ENCODE peak calls at places on chromosomes 6 and 20, in five cellular contexts. S, U, V, E and A are unnamed samples.

GRCh38 chr6:108163267-108163643 is 2.6 kb upstream of the NR2E1 start:
- DNase-seq in S (no peak), U (no peak), V (no peak), E (no peak), A (peak; percentile 31)

GRCh38 chr20:61881416-61881815 is 184.3 kb downstream of the TAF4 start:
- DNase-seq in S (no peak), U (no peak), V (peak; percentile 62), E (no peak), A (no peak)

GRCh38 chr6:137033828-137034227 is 10.9 kb downstream of the IL20RA start:
- DNase-seq in S (no peak), U (no peak), V (no peak), E (no peak), A (peak; percentile 87)

GRCh38 chr20:48294196-48294595 is 508.9 kb upstream of the SULF2 start:
- DNase-seq in S (no peak), U (no peak), V (no peak), E (no peak), A (no peak)

GRCh38 chr6:166627875-166628849 is 1.1 kb upstream of the RPS6KA2 start:
- DNase-seq in S (peak; percentile 54), U (peak; percentile 90), V (peak; percentile 88), E (peak; percentile 54), A (peak; percentile 57)

GRCh38 chr6:30265166-30265565 is 52.0 kb upstream of the TRIM26 start:
- DNase-seq in S (no peak), U (no peak), V (no peak), E (no peak), A (no peak)

GRCh38 chr20:44402391-44403193 is 47.1 kb downstream of the HNF4A start:
- DNase-seq in S (no peak), U (no peak), V (peak; percentile 62), E (no peak), A (no peak)

GRCh38 chr20:3781153-3781910 is at the start of gene SPEF1:
- DNase-seq in S (peak; percentile 67), U (peak; percentile 77), V (peak; percentile 77), E (no peak), A (peak; percentile 64)

GRCh38 chr6:111677186-111677990 is 71.7 kb upstream of the TRAF3IP2 start:
- DNase-seq in S (no peak), U (no peak), V (no peak), E (no peak), A (no peak)

GRCh38 chr6:130409394-130410095 is 43.7 kb downstream of the TMEM200A start:
- DNase-seq in S (no peak), U (no peak), V (no peak), E (no peak), A (no peak)

GRCh38 chr6:327538-328183 is 35.4 kb downstream of the DUSP22 start:
- DNase-seq in S (no peak), U (no peak), V (no peak), E (no peak), A (no peak)

GRCh38 chr20:44115762-44116644 is 71.0 kb downstream of the JPH2 start:
- DNase-seq in S (no peak), U (no peak), V (no peak), E (no peak), A (no peak)

GRCh38 chr6:22467645-22468044 is 101.7 kb upstream of the HDGFL1 start:
- DNase-seq in S (no peak), U (no peak), V (no peak), E (no peak), A (no peak)

GRCh38 chr20:10666221-10667076 is 7.3 kb downstream of the JAG1 start:
- DNase-seq in S (no peak), U (no peak), V (no peak), E (no peak), A (no peak)

GRCh38 chr20:9597547-9597946 is 83.2 kb downstream of the LAMP5 start:
- DNase-seq in S (no peak), U (no peak), V (no peak), E (no peak), A (no peak)

GRCh38 chr20:34074101-34074760 is 37.8 kb downstream of the EIF2S2 start:
- DNase-seq in S (no peak), U (no peak), V (no peak), E (no peak), A (peak; percentile 70)

GRCh38 chr6:31702421-31702818 is 704 bp downstream of the ABHD16A start:
- DNase-seq in S (no peak), U (no peak), V (no peak), E (no peak), A (peak; percentile 49)

GRCh38 chr20:11755071-11755881 is 162.4 kb upstream of the BTBD3 start:
- DNase-seq in S (no peak), U (no peak), V (no peak), E (no peak), A (no peak)

GRCh38 chr6:7538484-7538883 is 3.0 kb upstream of the DSP start:
- DNase-seq in S (no peak), U (no peak), V (no peak), E (no peak), A (no peak)

GRCh38 chr20:47016068-47016664 is 121.5 kb downstream of the EYA2 start:
- DNase-seq in S (no peak), U (no peak), V (no peak), E (no peak), A (no peak)

GRCh38 chr20:7272512-7272911 is 505.0 kb downstream of the BMP2 start:
- DNase-seq in S (no peak), U (no peak), V (no peak), E (no peak), A (no peak)

GRCh38 chr6:151263967-151264366 is 24.2 kb downstream of the AKAP12 start:
- DNase-seq in S (no peak), U (no peak), V (no peak), E (no peak), A (no peak)

GRCh38 chr6:170444056-170444505 is 109.0 kb downstream of the PSMB1 start:
- DNase-seq in S (no peak), U (no peak), V (no peak), E (no peak), A (no peak)

GRCh38 chr6:45830441-45831139 is 185.1 kb downstream of the CLIC5 start:
- DNase-seq in S (no peak), U (no peak), V (no peak), E (no peak), A (peak; percentile 83)

GRCh38 chr6:123953920-123954319 is 150.3 kb downstream of the NKAIN2 start:
- DNase-seq in S (no peak), U (no peak), V (no peak), E (no peak), A (no peak)

GRCh38 chr6:90940812-90941481 is 354.1 kb upstream of the MAP3K7 start:
- DNase-seq in S (no peak), U (no peak), V (no peak), E (no peak), A (no peak)

GRCh38 chr20:45097485-45098095 is 3.3 kb downstream of the KCNS1 start:
- DNase-seq in S (no peak), U (no peak), V (no peak), E (no peak), A (peak; percentile 74)

GRCh38 chr6:82874867-82875266 is 190.8 kb downstream of the UBE3D start:
- DNase-seq in S (no peak), U (no peak), V (no peak), E (no peak), A (no peak)

GRCh38 chr6:82877213-82878195 is 188.1 kb downstream of the UBE3D start:
- DNase-seq in S (no peak), U (no peak), V (no peak), E (no peak), A (no peak)

GRCh38 chr6:82872092-82872635 is 193.5 kb downstream of the UBE3D start:
- DNase-seq in S (no peak), U (no peak), V (no peak), E (no peak), A (no peak)

GRCh38 chr6:82878812-82879211 is 186.8 kb downstream of the UBE3D start:
- DNase-seq in S (no peak), U (no peak), V (no peak), E (no peak), A (no peak)

GRCh38 chr6:82875573-82876185 is 190.0 kb downstream of the UBE3D start:
- DNase-seq in S (no peak), U (no peak), V (no peak), E (no peak), A (no peak)
- TF ChIP-seq CTCF in S (no peak), U (no peak), V (no peak), E (no peak), A (no peak)

DNA sequence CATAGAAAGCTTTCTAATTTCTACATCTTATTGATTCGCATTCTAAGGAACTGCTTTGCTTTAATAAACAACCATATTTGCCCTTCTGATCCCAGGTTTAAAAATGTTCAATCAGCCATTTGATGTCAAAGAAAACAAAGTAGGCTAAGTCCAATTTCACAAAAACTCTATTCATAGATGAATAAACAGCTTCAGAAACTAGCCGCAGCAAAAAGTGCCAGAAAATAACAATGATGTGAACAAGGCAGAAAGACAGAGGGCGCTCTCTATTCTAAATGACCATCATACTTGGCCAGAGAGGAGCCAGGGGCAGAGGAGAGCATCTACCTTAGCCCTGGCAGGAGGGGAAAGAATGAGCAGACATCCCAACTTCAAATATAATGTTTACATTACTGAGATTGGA is 9.7 kb downstream of the CNKSR3 start:
- DNase-seq in S (no peak), U (no peak), V (no peak), E (no peak), A (no peak)
- TF ChIP-seq CTCF in S (peak; percentile 48), U (peak; percentile 24), V (peak; percentile 14), E (no peak), A (no peak)

DNA sequence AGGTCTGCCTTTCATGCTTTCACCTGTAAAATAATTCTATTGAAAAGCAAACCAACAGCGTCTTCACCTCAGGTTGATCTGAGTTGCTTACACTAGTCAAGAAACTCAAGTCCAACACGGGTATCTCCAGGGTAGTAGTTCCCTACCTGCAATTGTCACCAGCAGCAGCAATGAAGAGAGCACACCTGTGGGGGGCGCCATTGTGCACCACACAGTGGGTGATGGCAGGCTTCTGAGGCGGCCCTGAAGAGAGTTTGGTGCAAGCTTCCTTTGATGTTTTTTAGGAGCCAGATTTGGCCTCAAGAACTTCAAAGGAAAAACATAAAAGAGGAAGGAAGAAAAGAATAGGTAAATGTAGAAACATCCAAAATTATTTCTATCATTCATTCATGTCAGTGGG is 45.1 kb downstream of the KIAA0319 start:
- DNase-seq in S (no peak), U (no peak), V (no peak), E (no peak), A (peak; percentile 26)
- TF ChIP-seq CTCF in S (peak; percentile 26), U (peak; percentile 29), V (no peak), E (no peak), A (no peak)

DNA sequence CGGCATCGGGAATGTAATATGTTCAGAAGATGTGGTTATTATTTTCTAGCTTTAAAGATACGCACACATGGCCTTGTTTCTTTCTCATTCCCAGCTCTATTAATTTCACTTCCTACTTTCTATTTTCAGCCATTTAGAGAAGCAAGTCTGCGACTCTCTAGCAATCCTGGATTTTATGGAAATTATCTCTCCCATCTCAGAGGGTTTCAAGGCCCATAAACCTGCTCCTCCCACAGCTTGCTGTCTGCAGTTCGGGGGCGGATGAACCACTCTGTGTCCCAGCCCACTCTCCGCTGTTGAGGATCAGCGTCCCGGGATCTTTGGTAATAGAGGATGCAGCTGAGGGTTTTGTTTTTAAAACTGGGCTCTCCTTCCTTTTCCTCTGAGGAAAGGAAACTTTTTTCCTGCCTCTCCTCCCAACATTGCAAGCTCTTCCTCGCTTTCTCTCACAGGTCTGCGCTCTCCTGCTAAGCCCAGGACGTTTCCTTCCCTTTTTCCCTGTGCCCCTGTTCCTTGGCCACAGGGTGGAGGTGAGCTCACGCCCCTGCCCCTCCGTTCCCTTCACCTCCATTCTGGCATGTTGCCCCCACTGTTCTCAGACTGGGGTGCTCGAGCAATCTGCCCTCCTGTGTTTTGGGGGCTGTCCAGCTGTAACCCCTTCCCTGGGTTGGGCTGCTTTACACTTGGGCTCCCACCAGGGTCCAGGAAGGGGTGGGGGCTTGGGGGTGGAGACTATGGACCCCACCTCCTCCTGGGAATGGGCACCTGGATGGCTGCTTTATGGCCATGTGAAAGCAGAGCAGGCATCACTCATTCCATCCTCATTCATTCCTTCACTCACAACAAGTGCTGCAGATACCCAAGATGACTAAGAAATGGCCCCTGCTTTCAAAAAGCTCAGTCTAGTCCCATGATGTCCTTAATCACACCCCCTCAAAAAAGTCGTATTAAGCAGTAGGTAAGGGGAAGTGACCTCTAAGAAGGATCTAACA is 54.9 kb downstream of the ZBTB9 start:
- DNase-seq in S (no peak), U (no peak), V (no peak), E (no peak), A (no peak)
- TF ChIP-seq CTCF in S (no peak), U (no peak), V (no peak), E (no peak), A (no peak)